ENCODE peak calls at places on chromosomes 13 and 19, in five cellular contexts. One of them, this sample, is unnamed.

GRCh38 chr19:14728595-14728994 is 38.7 kb downstream of the ZNF333 start:
- DNase-seq in AG10803: no peak
- DNase-seq in RWPE1: no peak
- DNase-seq in MCF 10A: no peak
- DNase-seq in dorsolateral prefrontal cortex: no peak
- DNase-seq in this sample: no peak

GRCh38 chr13:111390522-111391270 is 70.3 kb downstream of the TEX29 start:
- DNase-seq in dorsolateral prefrontal cortex: no peak
- DNase-seq in MCF 10A: no peak
- DNase-seq in RWPE1: no peak
- DNase-seq in AG10803: no peak
- DNase-seq in this sample: no peak

GRCh38 chr19:15663245-15663644 is 9.6 kb upstream of the CYP4F12 start:
- DNase-seq in MCF 10A: no peak
- DNase-seq in RWPE1: no peak
- DNase-seq in dorsolateral prefrontal cortex: no peak
- DNase-seq in AG10803: no peak
- DNase-seq in this sample: no peak

GRCh38 chr19:46221981-46222610 is 7.4 kb upstream of the IGFL1 start:
- DNase-seq in MCF 10A: peak
- DNase-seq in RWPE1: peak
- DNase-seq in AG10803: peak
- DNase-seq in dorsolateral prefrontal cortex: no peak
- DNase-seq in this sample: no peak

GRCh38 chr19:23523863-23524262 is 128.6 kb upstream of the ZNF91 start:
- DNase-seq in AG10803: no peak
- DNase-seq in MCF 10A: no peak
- DNase-seq in dorsolateral prefrontal cortex: no peak
- DNase-seq in RWPE1: no peak
- DNase-seq in this sample: no peak

GRCh38 chr19:47021536-47022139 is 2.0 kb downstream of the NPAS1 start:
- DNase-seq in RWPE1: no peak
- DNase-seq in MCF 10A: no peak
- DNase-seq in dorsolateral prefrontal cortex: no peak
- DNase-seq in AG10803: peak
- DNase-seq in this sample: no peak

GRCh38 chr13:81986308-81986707 is 1645.4 kb upstream of the SPRY2 start:
- DNase-seq in RWPE1: no peak
- DNase-seq in AG10803: no peak
- DNase-seq in dorsolateral prefrontal cortex: no peak
- DNase-seq in MCF 10A: no peak
- DNase-seq in this sample: no peak

GRCh38 chr19:54325194-54325621 is 12.2 kb upstream of the LILRA5 start:
- DNase-seq in RWPE1: peak
- DNase-seq in dorsolateral prefrontal cortex: no peak
- DNase-seq in MCF 10A: peak
- DNase-seq in AG10803: peak
- DNase-seq in this sample: peak

GRCh38 chr19:52410276-52410675 is 12.6 kb downstream of the ZNF528 start:
- DNase-seq in AG10803: no peak
- DNase-seq in RWPE1: no peak
- DNase-seq in dorsolateral prefrontal cortex: no peak
- DNase-seq in MCF 10A: no peak
- DNase-seq in this sample: no peak

GRCh38 chr19:10000171-10000826 is 10.0 kb downstream of the COL5A3 start:
- DNase-seq in AG10803: peak
- DNase-seq in RWPE1: peak
- DNase-seq in dorsolateral prefrontal cortex: peak
- DNase-seq in MCF 10A: peak
- DNase-seq in this sample: peak

GRCh38 chr13:72638059-72638815 is 89.2 kb downstream of the MZT1 start:
- DNase-seq in RWPE1: peak
- DNase-seq in dorsolateral prefrontal cortex: no peak
- DNase-seq in AG10803: no peak
- DNase-seq in MCF 10A: peak
- DNase-seq in this sample: no peak

GRCh38 chr19:55095260-55096060 is 19.8 kb downstream of the EPS8L1 start:
- DNase-seq in MCF 10A: no peak
- DNase-seq in dorsolateral prefrontal cortex: no peak
- DNase-seq in AG10803: no peak
- DNase-seq in RWPE1: no peak
- DNase-seq in this sample: no peak

GRCh38 chr19:44845286-44845611 is 848 bp upstream of the NECTIN2 start:
- DNase-seq in RWPE1: no peak
- DNase-seq in AG10803: no peak
- DNase-seq in MCF 10A: no peak
- DNase-seq in dorsolateral prefrontal cortex: no peak
- DNase-seq in this sample: no peak

GRCh38 chr13:96248103-96248502 is 158.2 kb downstream of the HS6ST3 start:
- DNase-seq in RWPE1: no peak
- DNase-seq in AG10803: no peak
- DNase-seq in dorsolateral prefrontal cortex: no peak
- DNase-seq in MCF 10A: no peak
- DNase-seq in this sample: no peak

GRCh38 chr13:44578064-44578394 is 1.9 kb upstream of the TSC22D1 start:
- DNase-seq in dorsolateral prefrontal cortex: no peak
- DNase-seq in RWPE1: no peak
- DNase-seq in MCF 10A: no peak
- DNase-seq in AG10803: peak
- DNase-seq in this sample: no peak

GRCh38 chr13:75968103-75968838 is 332.1 kb downstream of the LMO7 start:
- DNase-seq in AG10803: peak
- DNase-seq in RWPE1: peak
- DNase-seq in dorsolateral prefrontal cortex: no peak
- DNase-seq in MCF 10A: peak
- DNase-seq in this sample: no peak

GRCh38 chr19:3443840-3444694 is 36.3 kb downstream of the SMIM24 start:
- DNase-seq in AG10803: no peak
- DNase-seq in MCF 10A: no peak
- DNase-seq in RWPE1: no peak
- DNase-seq in dorsolateral prefrontal cortex: peak
- DNase-seq in this sample: no peak

GRCh38 chr13:80924596-80924995 is 583.7 kb upstream of the SPRY2 start:
- DNase-seq in dorsolateral prefrontal cortex: no peak
- DNase-seq in AG10803: no peak
- DNase-seq in RWPE1: no peak
- DNase-seq in MCF 10A: no peak
- DNase-seq in this sample: no peak

GRCh38 chr19:12721656-12722565 is 1.8 kb downstream of the TNPO2 start:
- DNase-seq in RWPE1: peak
- DNase-seq in dorsolateral prefrontal cortex: no peak
- DNase-seq in AG10803: peak
- DNase-seq in MCF 10A: peak
- DNase-seq in this sample: no peak

GRCh38 chr13:74550039-74550438 is 415.8 kb upstream of the KLF12 start:
- DNase-seq in MCF 10A: no peak
- DNase-seq in AG10803: peak
- DNase-seq in dorsolateral prefrontal cortex: no peak
- DNase-seq in RWPE1: no peak
- DNase-seq in this sample: no peak

GRCh38 chr19:39127812-39128510 is 2.4 kb downstream of the PAK4 start:
- DNase-seq in dorsolateral prefrontal cortex: no peak
- DNase-seq in RWPE1: no peak
- DNase-seq in AG10803: peak
- DNase-seq in MCF 10A: peak
- DNase-seq in this sample: no peak

GRCh38 chr13:111175948-111176347 is 60.8 kb downstream of the ARHGEF7 start:
- DNase-seq in AG10803: no peak
- DNase-seq in MCF 10A: no peak
- DNase-seq in RWPE1: no peak
- DNase-seq in dorsolateral prefrontal cortex: no peak
- DNase-seq in this sample: no peak

GRCh38 chr19:3084943-3085342 is 9.2 kb upstream of the GNA11 start:
- DNase-seq in AG10803: no peak
- DNase-seq in dorsolateral prefrontal cortex: no peak
- DNase-seq in MCF 10A: no peak
- DNase-seq in RWPE1: no peak
- DNase-seq in this sample: no peak

GRCh38 chr19:17943284-17944221 is 10.7 kb downstream of the CCDC124 start:
- DNase-seq in AG10803: no peak
- DNase-seq in RWPE1: no peak
- DNase-seq in dorsolateral prefrontal cortex: peak
- DNase-seq in MCF 10A: no peak
- DNase-seq in this sample: no peak

GRCh38 chr13:40657961-40658360 is 8.5 kb downstream of the FOXO1 start:
- DNase-seq in dorsolateral prefrontal cortex: no peak
- DNase-seq in RWPE1: no peak
- DNase-seq in AG10803: no peak
- DNase-seq in MCF 10A: no peak
- DNase-seq in this sample: no peak

GRCh38 chr19:54332149-54332548 is 6.8 kb downstream of the LILRA4 start:
- DNase-seq in dorsolateral prefrontal cortex: no peak
- DNase-seq in RWPE1: no peak
- DNase-seq in AG10803: no peak
- DNase-seq in MCF 10A: no peak
- DNase-seq in this sample: no peak

GRCh38 chr19:38111898-38112297 is 112.1 kb downstream of the DPF1 start:
- DNase-seq in dorsolateral prefrontal cortex: no peak
- DNase-seq in RWPE1: no peak
- DNase-seq in AG10803: no peak
- DNase-seq in MCF 10A: no peak
- DNase-seq in this sample: no peak
- TF ChIP-seq CTCF in dorsolateral prefrontal cortex: no peak
- TF ChIP-seq CTCF in RWPE1: no peak
- TF ChIP-seq CTCF in AG10803: no peak
- TF ChIP-seq CTCF in MCF 10A: no peak
- TF ChIP-seq CTCF in this sample: no peak

DNA sequence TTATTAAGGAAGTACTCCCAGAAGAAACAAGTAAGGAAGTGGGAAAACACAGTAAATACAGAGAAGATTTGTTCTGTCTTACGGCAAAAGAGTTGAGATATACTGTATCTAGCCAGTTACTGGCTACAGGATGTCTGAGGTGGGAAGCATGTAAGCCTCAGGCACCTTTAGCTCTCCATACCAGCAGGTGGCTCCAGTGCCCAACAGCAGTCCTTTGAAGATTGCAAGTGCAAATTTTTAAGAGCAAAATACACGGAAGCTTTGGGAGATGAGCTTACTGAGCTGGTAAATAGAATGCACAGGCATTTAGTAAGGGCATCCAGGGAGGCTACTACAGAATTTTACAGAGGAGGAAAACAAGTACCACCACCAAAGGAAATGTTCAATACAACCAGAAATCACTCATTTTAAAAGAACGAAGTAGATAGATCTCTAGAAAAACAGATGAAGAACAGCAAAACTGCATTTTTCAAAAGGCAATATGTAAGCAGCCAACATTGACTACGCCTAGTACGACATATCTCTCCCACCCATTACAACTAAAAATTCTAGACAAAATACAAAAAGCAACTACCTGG is 57.9 kb upstream of the VSTM2B start:
- DNase-seq in MCF 10A: peak
- DNase-seq in RWPE1: peak
- DNase-seq in dorsolateral prefrontal cortex: no peak
- DNase-seq in AG10803: peak
- DNase-seq in this sample: no peak
- TF ChIP-seq CTCF in MCF 10A: peak
- TF ChIP-seq CTCF in RWPE1: peak
- TF ChIP-seq CTCF in dorsolateral prefrontal cortex: no peak
- TF ChIP-seq CTCF in AG10803: peak
- TF ChIP-seq CTCF in this sample: peak

GRCh38 chr19:48713864-48714755 is 5.4 kb downstream of the MAMSTR start:
- DNase-seq in MCF 10A: peak
- DNase-seq in dorsolateral prefrontal cortex: peak
- DNase-seq in AG10803: peak
- DNase-seq in RWPE1: peak
- DNase-seq in this sample: peak

GRCh38 chr19:48715276-48715675 is 4.2 kb downstream of the MAMSTR start:
- DNase-seq in MCF 10A: no peak
- DNase-seq in AG10803: no peak
- DNase-seq in RWPE1: no peak
- DNase-seq in dorsolateral prefrontal cortex: no peak
- DNase-seq in this sample: no peak

GRCh38 chr19:48714759-48715261 is 4.7 kb downstream of the MAMSTR start:
- DNase-seq in RWPE1: no peak
- DNase-seq in MCF 10A: no peak
- DNase-seq in AG10803: no peak
- DNase-seq in dorsolateral prefrontal cortex: no peak
- DNase-seq in this sample: no peak

GRCh38 chr19:48711106-48711662 is 8.3 kb downstream of the MAMSTR start:
- DNase-seq in AG10803: no peak
- DNase-seq in RWPE1: no peak
- DNase-seq in dorsolateral prefrontal cortex: no peak
- DNase-seq in MCF 10A: no peak
- DNase-seq in this sample: no peak

GRCh38 chr19:48713041-48713863 is 6.3 kb downstream of the MAMSTR start:
- DNase-seq in MCF 10A: peak
- DNase-seq in RWPE1: no peak
- DNase-seq in AG10803: no peak
- DNase-seq in dorsolateral prefrontal cortex: no peak
- DNase-seq in this sample: no peak
- TF ChIP-seq CTCF in MCF 10A: no peak
- TF ChIP-seq CTCF in RWPE1: no peak
- TF ChIP-seq CTCF in AG10803: peak
- TF ChIP-seq CTCF in dorsolateral prefrontal cortex: no peak
- TF ChIP-seq CTCF in this sample: peak

GRCh38 chr19:36113895-36114762 is 546 bp downstream of the POLR2I start:
- DNase-seq in MCF 10A: peak
- DNase-seq in AG10803: peak
- DNase-seq in dorsolateral prefrontal cortex: no peak
- DNase-seq in RWPE1: no peak
- DNase-seq in this sample: no peak

GRCh38 chr19:36115453-36116343 is at the start of gene TBCB:
- DNase-seq in MCF 10A: no peak
- DNase-seq in RWPE1: peak
- DNase-seq in AG10803: peak
- DNase-seq in dorsolateral prefrontal cortex: no peak
- DNase-seq in this sample: no peak

GRCh38 chr19:36116344-36116637 is 1.0 kb downstream of the TBCB start:
- DNase-seq in AG10803: no peak
- DNase-seq in RWPE1: no peak
- DNase-seq in dorsolateral prefrontal cortex: no peak
- DNase-seq in MCF 10A: no peak
- DNase-seq in this sample: no peak

GRCh38 chr19:36113425-36113824 is 1.2 kb downstream of the POLR2I start:
- DNase-seq in RWPE1: no peak
- DNase-seq in MCF 10A: no peak
- DNase-seq in AG10803: no peak
- DNase-seq in dorsolateral prefrontal cortex: no peak
- DNase-seq in this sample: no peak

DNA sequence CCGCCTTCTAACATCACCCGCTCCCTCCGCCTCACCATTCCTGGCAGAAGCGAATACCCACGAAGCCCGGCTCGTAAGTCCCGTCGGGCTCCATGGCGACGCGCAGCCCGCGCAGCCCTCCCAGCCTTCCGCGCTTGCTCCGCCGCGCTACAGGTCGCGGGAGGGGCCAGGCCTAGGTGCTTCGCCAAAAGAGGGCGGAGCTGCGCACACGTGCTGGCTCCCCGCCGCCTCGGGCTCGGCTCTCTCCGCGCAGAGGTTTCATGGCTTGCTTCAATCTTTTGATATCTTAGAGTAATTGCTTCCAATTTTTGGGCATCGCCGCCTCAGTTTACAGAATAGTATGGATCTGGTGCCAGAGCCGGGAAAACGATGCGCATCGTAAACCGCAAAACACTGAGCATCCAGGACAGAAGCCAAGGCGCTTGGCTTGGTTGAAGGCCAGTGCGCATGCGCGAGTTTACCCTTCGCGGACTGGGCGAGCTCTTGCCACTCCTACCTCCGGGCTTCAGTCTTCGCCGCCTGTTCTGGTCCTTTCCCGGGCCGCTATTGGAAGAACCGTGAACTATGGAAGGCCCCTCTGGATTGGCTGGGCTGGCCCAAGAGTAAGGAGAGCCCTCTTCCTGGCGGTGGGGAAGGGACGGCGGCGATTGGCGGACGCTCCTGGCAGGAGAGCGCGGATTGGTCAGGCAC is at the start of gene POLR2I:
- DNase-seq in dorsolateral prefrontal cortex: peak
- DNase-seq in RWPE1: peak
- DNase-seq in AG10803: peak
- DNase-seq in MCF 10A: peak
- DNase-seq in this sample: peak
- TF ChIP-seq CTCF in dorsolateral prefrontal cortex: no peak
- TF ChIP-seq CTCF in RWPE1: no peak
- TF ChIP-seq CTCF in AG10803: no peak
- TF ChIP-seq CTCF in MCF 10A: no peak
- TF ChIP-seq CTCF in this sample: no peak